ENCODE peak calls at places on chromosomes 12 and 14, in eight cellular contexts. Y is putamen; N is CD4-positive, alpha-beta memory T cell; X is NCI-H187; S is GM04504; F is NAMALWA; L is mucosa of gallbladder; E is HT-29. H is an unnamed sample.

GRCh38 chr12:17372508-17372907 is 717.5 kb downstream of the RERGL start:
- DNase-seq in Y (no peak), N (no peak), X (no peak), S (no peak), F (no peak), L (no peak), E (no peak), H (no peak)

GRCh38 chr12:92107621-92108131 is 38.0 kb downstream of the BTG1 start:
- DNase-seq in Y (no peak), N (no peak), X (no peak), S (no peak), F (no peak), L (no peak), E (no peak), H (no peak)

GRCh38 chr12:106773945-106774807 is at the start of gene RIC8B:
- DNase-seq in Y (peak; percentile 99), N (peak; percentile 84), X (peak; percentile 96), S (peak; percentile 98), F (peak; percentile 35), L (peak; percentile 97), E (peak; percentile 98), H (peak; percentile 71)

GRCh38 chr12:88833641-88834116 is 253.4 kb upstream of the KITLG start:
- DNase-seq in Y (no peak), N (no peak), X (no peak), S (no peak), F (no peak), L (no peak), E (no peak), H (no peak)

GRCh38 chr14:91144425-91145145 is 30.7 kb downstream of the DGLUCY start:
- DNase-seq in Y (no peak), N (no peak), X (no peak), S (no peak), F (no peak), L (no peak), E (no peak), H (no peak)

GRCh38 chr12:116559080-116559329 is 176 bp upstream of the MAP1LC3B2 start:
- DNase-seq in Y (no peak), N (no peak), X (no peak), S (no peak), F (peak; percentile 81), L (no peak), E (no peak), H (no peak)

GRCh38 chr12:334114-334513 is 55.0 kb downstream of the KDM5A start:
- DNase-seq in Y (no peak), N (no peak), X (no peak), S (no peak), F (no peak), L (no peak), E (no peak), H (no peak)

GRCh38 chr12:48997719-48998496 is 1.3 kb downstream of the DDN start:
- DNase-seq in Y (no peak), N (no peak), X (no peak), S (no peak), F (peak; percentile 69), L (no peak), E (no peak), H (no peak)

GRCh38 chr12:122991623-122992275 is 11.3 kb downstream of the ARL6IP4 start:
- DNase-seq in Y (no peak), N (no peak), X (no peak), S (no peak), F (no peak), L (no peak), E (no peak), H (no peak)

GRCh38 chr12:77535734-77536133 is 295.0 kb upstream of the NAV3 start:
- DNase-seq in Y (no peak), N (no peak), X (no peak), S (no peak), F (no peak), L (no peak), E (no peak), H (no peak)

GRCh38 chr14:34368115-34368970 is 93.7 kb downstream of the SPTSSA start:
- DNase-seq in Y (no peak), N (no peak), X (no peak), S (peak; percentile 54), F (no peak), L (no peak), E (peak; percentile 10), H (no peak)

GRCh38 chr14:58947816-58948440 is 240.5 kb upstream of the DAAM1 start:
- DNase-seq in Y (peak; percentile 65), N (no peak), X (no peak), S (no peak), F (peak; percentile 4), L (no peak), E (peak; percentile 17), H (no peak)

GRCh38 chr14:75476274-75476995 is 45.8 kb upstream of the BATF start:
- DNase-seq in Y (no peak), N (no peak), X (peak; percentile 82), S (no peak), F (peak; percentile 34), L (no peak), E (no peak), H (no peak)

GRCh38 chr14:35242599-35243311 is 49.4 kb upstream of the PSMA6 start:
- DNase-seq in Y (no peak), N (no peak), X (no peak), S (no peak), F (no peak), L (no peak), E (no peak), H (no peak)

GRCh38 chr12:7373226-7373625 is 69.4 kb downstream of the ACSM4 start:
- DNase-seq in Y (no peak), N (no peak), X (no peak), S (no peak), F (no peak), L (no peak), E (no peak), H (no peak)

GRCh38 chr14:72743626-72744025 is 150.3 kb downstream of the DPF3 start:
- DNase-seq in Y (no peak), N (no peak), X (no peak), S (no peak), F (no peak), L (peak; percentile 6), E (no peak), H (no peak)

GRCh38 chr12:110351119-110351518 is 52.4 kb downstream of the ANAPC7 start:
- DNase-seq in Y (no peak), N (no peak), X (no peak), S (no peak), F (no peak), L (no peak), E (no peak), H (no peak)

H was measured in CD4-positive, alpha-beta T cell.